ENCODE peak calls at places on chromosome 5, in eight cellular contexts. One of them, this sample, is unnamed.

GRCh38 chr5:134769206-134769605 is 10.6 kb downstream of the DDX46 start:
- DNase-seq in stimulated activated CD8-positive, alpha-beta memory T cell treated with anti-CD3 and anti-CD28 coated beads, Interleukin-2, amount 100 ng/mL, for 1 hour: no peak
- DNase-seq in activated T-cell treated with anti-CD3 and anti-CD28 coated beads, Interleukin-2, amount 50 U/mL, for 72 hours: no peak
- DNase-seq in stimulated activated CD4-positive, alpha-beta T cell treated with anti-CD3 and anti-CD28 coated beads, Interleukin-2, amount 100 ng/mL, for 24 hours: no peak
- DNase-seq in astrocyte of the hippocampus: peak; percentile 8
- DNase-seq in HEK293T: no peak
- DNase-seq in upper lobe of right lung: no peak
- DNase-seq in CD8-positive, alpha-beta T cell: no peak
- DNase-seq in this sample: no peak

GRCh38 chr5:179227578-179228311 is 117.5 kb downstream of the ADAMTS2 start:
- DNase-seq in stimulated activated CD4-positive, alpha-beta T cell treated with anti-CD3 and anti-CD28 coated beads, Interleukin-2, amount 100 ng/mL, for 24 hours: no peak
- DNase-seq in activated T-cell treated with anti-CD3 and anti-CD28 coated beads, Interleukin-2, amount 50 U/mL, for 72 hours: no peak
- DNase-seq in upper lobe of right lung: peak; percentile 52
- DNase-seq in astrocyte of the hippocampus: no peak
- DNase-seq in stimulated activated CD8-positive, alpha-beta memory T cell treated with anti-CD3 and anti-CD28 coated beads, Interleukin-2, amount 100 ng/mL, for 1 hour: no peak
- DNase-seq in CD8-positive, alpha-beta T cell: no peak
- DNase-seq in HEK293T: no peak
- DNase-seq in this sample: peak; percentile 84

GRCh38 chr5:142184939-142185526 is 76.5 kb downstream of the NDFIP1 start:
- DNase-seq in HEK293T: no peak
- DNase-seq in stimulated activated CD8-positive, alpha-beta memory T cell treated with anti-CD3 and anti-CD28 coated beads, Interleukin-2, amount 100 ng/mL, for 1 hour: no peak
- DNase-seq in upper lobe of right lung: no peak
- DNase-seq in CD8-positive, alpha-beta T cell: no peak
- DNase-seq in activated T-cell treated with anti-CD3 and anti-CD28 coated beads, Interleukin-2, amount 50 U/mL, for 72 hours: no peak
- DNase-seq in stimulated activated CD4-positive, alpha-beta T cell treated with anti-CD3 and anti-CD28 coated beads, Interleukin-2, amount 100 ng/mL, for 24 hours: no peak
- DNase-seq in astrocyte of the hippocampus: no peak
- DNase-seq in this sample: no peak

GRCh38 chr5:135993894-135994514 is 34.8 kb upstream of the TGFBI start:
- DNase-seq in upper lobe of right lung: no peak
- DNase-seq in CD8-positive, alpha-beta T cell: no peak
- DNase-seq in astrocyte of the hippocampus: peak; percentile 67
- DNase-seq in activated T-cell treated with anti-CD3 and anti-CD28 coated beads, Interleukin-2, amount 50 U/mL, for 72 hours: no peak
- DNase-seq in stimulated activated CD8-positive, alpha-beta memory T cell treated with anti-CD3 and anti-CD28 coated beads, Interleukin-2, amount 100 ng/mL, for 1 hour: no peak
- DNase-seq in stimulated activated CD4-positive, alpha-beta T cell treated with anti-CD3 and anti-CD28 coated beads, Interleukin-2, amount 100 ng/mL, for 24 hours: no peak
- DNase-seq in HEK293T: no peak
- DNase-seq in this sample: no peak

GRCh38 chr5:53331463-53331862 is 149.0 kb upstream of the FST start:
- DNase-seq in CD8-positive, alpha-beta T cell: no peak
- DNase-seq in upper lobe of right lung: no peak
- DNase-seq in HEK293T: no peak
- DNase-seq in astrocyte of the hippocampus: peak; percentile 26
- DNase-seq in stimulated activated CD4-positive, alpha-beta T cell treated with anti-CD3 and anti-CD28 coated beads, Interleukin-2, amount 100 ng/mL, for 24 hours: no peak
- DNase-seq in activated T-cell treated with anti-CD3 and anti-CD28 coated beads, Interleukin-2, amount 50 U/mL, for 72 hours: no peak
- DNase-seq in stimulated activated CD8-positive, alpha-beta memory T cell treated with anti-CD3 and anti-CD28 coated beads, Interleukin-2, amount 100 ng/mL, for 1 hour: no peak
- DNase-seq in this sample: no peak

GRCh38 chr5:38113456-38113855 is 144.9 kb upstream of the EGFLAM start:
- DNase-seq in upper lobe of right lung: no peak
- DNase-seq in activated T-cell treated with anti-CD3 and anti-CD28 coated beads, Interleukin-2, amount 50 U/mL, for 72 hours: no peak
- DNase-seq in stimulated activated CD4-positive, alpha-beta T cell treated with anti-CD3 and anti-CD28 coated beads, Interleukin-2, amount 100 ng/mL, for 24 hours: no peak
- DNase-seq in CD8-positive, alpha-beta T cell: no peak
- DNase-seq in stimulated activated CD8-positive, alpha-beta memory T cell treated with anti-CD3 and anti-CD28 coated beads, Interleukin-2, amount 100 ng/mL, for 1 hour: no peak
- DNase-seq in HEK293T: no peak
- DNase-seq in astrocyte of the hippocampus: no peak
- DNase-seq in this sample: no peak

GRCh38 chr5:80711938-80712337 is 57.2 kb upstream of the DHFR start:
- DNase-seq in CD8-positive, alpha-beta T cell: no peak
- DNase-seq in upper lobe of right lung: no peak
- DNase-seq in HEK293T: peak; percentile 63
- DNase-seq in astrocyte of the hippocampus: peak; percentile 50
- DNase-seq in activated T-cell treated with anti-CD3 and anti-CD28 coated beads, Interleukin-2, amount 50 U/mL, for 72 hours: peak; percentile 2
- DNase-seq in stimulated activated CD8-positive, alpha-beta memory T cell treated with anti-CD3 and anti-CD28 coated beads, Interleukin-2, amount 100 ng/mL, for 1 hour: no peak
- DNase-seq in stimulated activated CD4-positive, alpha-beta T cell treated with anti-CD3 and anti-CD28 coated beads, Interleukin-2, amount 100 ng/mL, for 24 hours: no peak
- DNase-seq in this sample: no peak

GRCh38 chr5:32503261-32503660 is 58.7 kb upstream of the ZFR start:
- DNase-seq in stimulated activated CD8-positive, alpha-beta memory T cell treated with anti-CD3 and anti-CD28 coated beads, Interleukin-2, amount 100 ng/mL, for 1 hour: no peak
- DNase-seq in astrocyte of the hippocampus: no peak
- DNase-seq in activated T-cell treated with anti-CD3 and anti-CD28 coated beads, Interleukin-2, amount 50 U/mL, for 72 hours: no peak
- DNase-seq in CD8-positive, alpha-beta T cell: no peak
- DNase-seq in stimulated activated CD4-positive, alpha-beta T cell treated with anti-CD3 and anti-CD28 coated beads, Interleukin-2, amount 100 ng/mL, for 24 hours: no peak
- DNase-seq in upper lobe of right lung: no peak
- DNase-seq in HEK293T: no peak
- DNase-seq in this sample: no peak

GRCh38 chr5:31815394-31815793 is 176.5 kb downstream of the PDZD2 start:
- DNase-seq in stimulated activated CD8-positive, alpha-beta memory T cell treated with anti-CD3 and anti-CD28 coated beads, Interleukin-2, amount 100 ng/mL, for 1 hour: no peak
- DNase-seq in upper lobe of right lung: no peak
- DNase-seq in activated T-cell treated with anti-CD3 and anti-CD28 coated beads, Interleukin-2, amount 50 U/mL, for 72 hours: no peak
- DNase-seq in CD8-positive, alpha-beta T cell: no peak
- DNase-seq in HEK293T: no peak
- DNase-seq in stimulated activated CD4-positive, alpha-beta T cell treated with anti-CD3 and anti-CD28 coated beads, Interleukin-2, amount 100 ng/mL, for 24 hours: no peak
- DNase-seq in astrocyte of the hippocampus: no peak
- DNase-seq in this sample: no peak

GRCh38 chr5:81800797-81801196 is 49.9 kb upstream of the SSBP2 start:
- DNase-seq in stimulated activated CD8-positive, alpha-beta memory T cell treated with anti-CD3 and anti-CD28 coated beads, Interleukin-2, amount 100 ng/mL, for 1 hour: no peak
- DNase-seq in activated T-cell treated with anti-CD3 and anti-CD28 coated beads, Interleukin-2, amount 50 U/mL, for 72 hours: no peak
- DNase-seq in upper lobe of right lung: no peak
- DNase-seq in stimulated activated CD4-positive, alpha-beta T cell treated with anti-CD3 and anti-CD28 coated beads, Interleukin-2, amount 100 ng/mL, for 24 hours: no peak
- DNase-seq in astrocyte of the hippocampus: no peak
- DNase-seq in HEK293T: no peak
- DNase-seq in CD8-positive, alpha-beta T cell: no peak
- DNase-seq in this sample: no peak

GRCh38 chr5:84779206-84779605 is 394.5 kb upstream of the EDIL3 start:
- DNase-seq in stimulated activated CD4-positive, alpha-beta T cell treated with anti-CD3 and anti-CD28 coated beads, Interleukin-2, amount 100 ng/mL, for 24 hours: no peak
- DNase-seq in stimulated activated CD8-positive, alpha-beta memory T cell treated with anti-CD3 and anti-CD28 coated beads, Interleukin-2, amount 100 ng/mL, for 1 hour: no peak
- DNase-seq in astrocyte of the hippocampus: peak; percentile 29
- DNase-seq in upper lobe of right lung: no peak
- DNase-seq in HEK293T: no peak
- DNase-seq in CD8-positive, alpha-beta T cell: no peak
- DNase-seq in activated T-cell treated with anti-CD3 and anti-CD28 coated beads, Interleukin-2, amount 50 U/mL, for 72 hours: no peak
- DNase-seq in this sample: no peak

GRCh38 chr5:155270737-155271136 is 257.2 kb downstream of the KIF4B start:
- DNase-seq in activated T-cell treated with anti-CD3 and anti-CD28 coated beads, Interleukin-2, amount 50 U/mL, for 72 hours: no peak
- DNase-seq in CD8-positive, alpha-beta T cell: no peak
- DNase-seq in upper lobe of right lung: no peak
- DNase-seq in stimulated activated CD8-positive, alpha-beta memory T cell treated with anti-CD3 and anti-CD28 coated beads, Interleukin-2, amount 100 ng/mL, for 1 hour: no peak
- DNase-seq in astrocyte of the hippocampus: no peak
- DNase-seq in HEK293T: no peak
- DNase-seq in stimulated activated CD4-positive, alpha-beta T cell treated with anti-CD3 and anti-CD28 coated beads, Interleukin-2, amount 100 ng/mL, for 24 hours: no peak
- DNase-seq in this sample: no peak

GRCh38 chr5:44943637-44944036 is 134.9 kb downstream of the MRPS30 start:
- DNase-seq in astrocyte of the hippocampus: no peak
- DNase-seq in HEK293T: no peak
- DNase-seq in CD8-positive, alpha-beta T cell: no peak
- DNase-seq in activated T-cell treated with anti-CD3 and anti-CD28 coated beads, Interleukin-2, amount 50 U/mL, for 72 hours: no peak
- DNase-seq in stimulated activated CD8-positive, alpha-beta memory T cell treated with anti-CD3 and anti-CD28 coated beads, Interleukin-2, amount 100 ng/mL, for 1 hour: no peak
- DNase-seq in upper lobe of right lung: no peak
- DNase-seq in stimulated activated CD4-positive, alpha-beta T cell treated with anti-CD3 and anti-CD28 coated beads, Interleukin-2, amount 100 ng/mL, for 24 hours: no peak
- DNase-seq in this sample: no peak

GRCh38 chr5:39760385-39761198 is 335.8 kb upstream of the DAB2 start:
- DNase-seq in stimulated activated CD4-positive, alpha-beta T cell treated with anti-CD3 and anti-CD28 coated beads, Interleukin-2, amount 100 ng/mL, for 24 hours: no peak
- DNase-seq in upper lobe of right lung: no peak
- DNase-seq in astrocyte of the hippocampus: peak; percentile 94
- DNase-seq in HEK293T: no peak
- DNase-seq in activated T-cell treated with anti-CD3 and anti-CD28 coated beads, Interleukin-2, amount 50 U/mL, for 72 hours: no peak
- DNase-seq in stimulated activated CD8-positive, alpha-beta memory T cell treated with anti-CD3 and anti-CD28 coated beads, Interleukin-2, amount 100 ng/mL, for 1 hour: no peak
- DNase-seq in CD8-positive, alpha-beta T cell: no peak
- DNase-seq in this sample: no peak

GRCh38 chr5:174608631-174609097 is 115.7 kb upstream of the MSX2 start:
- DNase-seq in HEK293T: no peak
- DNase-seq in CD8-positive, alpha-beta T cell: no peak
- DNase-seq in astrocyte of the hippocampus: peak; percentile 84
- DNase-seq in activated T-cell treated with anti-CD3 and anti-CD28 coated beads, Interleukin-2, amount 50 U/mL, for 72 hours: peak; percentile 1
- DNase-seq in upper lobe of right lung: peak; percentile 89
- DNase-seq in stimulated activated CD4-positive, alpha-beta T cell treated with anti-CD3 and anti-CD28 coated beads, Interleukin-2, amount 100 ng/mL, for 24 hours: no peak
- DNase-seq in stimulated activated CD8-positive, alpha-beta memory T cell treated with anti-CD3 and anti-CD28 coated beads, Interleukin-2, amount 100 ng/mL, for 1 hour: no peak
- DNase-seq in this sample: no peak

GRCh38 chr5:148839960-148840359 is 13.5 kb downstream of the ADRB2 start:
- DNase-seq in activated T-cell treated with anti-CD3 and anti-CD28 coated beads, Interleukin-2, amount 50 U/mL, for 72 hours: no peak
- DNase-seq in CD8-positive, alpha-beta T cell: no peak
- DNase-seq in upper lobe of right lung: no peak
- DNase-seq in astrocyte of the hippocampus: no peak
- DNase-seq in stimulated activated CD8-positive, alpha-beta memory T cell treated with anti-CD3 and anti-CD28 coated beads, Interleukin-2, amount 100 ng/mL, for 1 hour: no peak
- DNase-seq in stimulated activated CD4-positive, alpha-beta T cell treated with anti-CD3 and anti-CD28 coated beads, Interleukin-2, amount 100 ng/mL, for 24 hours: no peak
- DNase-seq in HEK293T: no peak
- DNase-seq in this sample: no peak

GRCh38 chr5:69024241-69024651 is 69.6 kb upstream of the SLC30A5 start:
- DNase-seq in upper lobe of right lung: no peak
- DNase-seq in activated T-cell treated with anti-CD3 and anti-CD28 coated beads, Interleukin-2, amount 50 U/mL, for 72 hours: peak; percentile 22
- DNase-seq in astrocyte of the hippocampus: peak; percentile 18
- DNase-seq in stimulated activated CD8-positive, alpha-beta memory T cell treated with anti-CD3 and anti-CD28 coated beads, Interleukin-2, amount 100 ng/mL, for 1 hour: no peak
- DNase-seq in CD8-positive, alpha-beta T cell: no peak
- DNase-seq in HEK293T: peak; percentile 74
- DNase-seq in stimulated activated CD4-positive, alpha-beta T cell treated with anti-CD3 and anti-CD28 coated beads, Interleukin-2, amount 100 ng/mL, for 24 hours: no peak
- DNase-seq in this sample: no peak

GRCh38 chr5:138910546-138911185 is 35.5 kb upstream of the LRRTM2 start:
- DNase-seq in stimulated activated CD8-positive, alpha-beta memory T cell treated with anti-CD3 and anti-CD28 coated beads, Interleukin-2, amount 100 ng/mL, for 1 hour: no peak
- DNase-seq in HEK293T: no peak
- DNase-seq in activated T-cell treated with anti-CD3 and anti-CD28 coated beads, Interleukin-2, amount 50 U/mL, for 72 hours: no peak
- DNase-seq in stimulated activated CD4-positive, alpha-beta T cell treated with anti-CD3 and anti-CD28 coated beads, Interleukin-2, amount 100 ng/mL, for 24 hours: no peak
- DNase-seq in astrocyte of the hippocampus: no peak
- DNase-seq in upper lobe of right lung: no peak
- DNase-seq in CD8-positive, alpha-beta T cell: no peak
- DNase-seq in this sample: no peak

GRCh38 chr5:31664566-31664965 is 25.6 kb downstream of the PDZD2 start:
- DNase-seq in CD8-positive, alpha-beta T cell: no peak
- DNase-seq in stimulated activated CD4-positive, alpha-beta T cell treated with anti-CD3 and anti-CD28 coated beads, Interleukin-2, amount 100 ng/mL, for 24 hours: no peak
- DNase-seq in astrocyte of the hippocampus: peak; percentile 20
- DNase-seq in stimulated activated CD8-positive, alpha-beta memory T cell treated with anti-CD3 and anti-CD28 coated beads, Interleukin-2, amount 100 ng/mL, for 1 hour: no peak
- DNase-seq in activated T-cell treated with anti-CD3 and anti-CD28 coated beads, Interleukin-2, amount 50 U/mL, for 72 hours: no peak
- DNase-seq in upper lobe of right lung: no peak
- DNase-seq in HEK293T: no peak
- DNase-seq in this sample: no peak

GRCh38 chr5:157516016-157516415 is 56.0 kb downstream of the NIPAL4 start:
- DNase-seq in astrocyte of the hippocampus: peak; percentile 91
- DNase-seq in CD8-positive, alpha-beta T cell: no peak
- DNase-seq in stimulated activated CD4-positive, alpha-beta T cell treated with anti-CD3 and anti-CD28 coated beads, Interleukin-2, amount 100 ng/mL, for 24 hours: no peak
- DNase-seq in stimulated activated CD8-positive, alpha-beta memory T cell treated with anti-CD3 and anti-CD28 coated beads, Interleukin-2, amount 100 ng/mL, for 1 hour: no peak
- DNase-seq in HEK293T: no peak
- DNase-seq in upper lobe of right lung: no peak
- DNase-seq in activated T-cell treated with anti-CD3 and anti-CD28 coated beads, Interleukin-2, amount 50 U/mL, for 72 hours: peak; percentile 24
- DNase-seq in this sample: no peak

GRCh38 chr5:43066231-43066798 is 26.2 kb upstream of the ANXA2R start:
- DNase-seq in astrocyte of the hippocampus: peak; percentile 82
- DNase-seq in activated T-cell treated with anti-CD3 and anti-CD28 coated beads, Interleukin-2, amount 50 U/mL, for 72 hours: peak; percentile 73
- DNase-seq in upper lobe of right lung: peak; percentile 90
- DNase-seq in CD8-positive, alpha-beta T cell: peak; percentile 67
- DNase-seq in stimulated activated CD8-positive, alpha-beta memory T cell treated with anti-CD3 and anti-CD28 coated beads, Interleukin-2, amount 100 ng/mL, for 1 hour: peak; percentile 56
- DNase-seq in HEK293T: peak; percentile 50
- DNase-seq in stimulated activated CD4-positive, alpha-beta T cell treated with anti-CD3 and anti-CD28 coated beads, Interleukin-2, amount 100 ng/mL, for 24 hours: peak; percentile 71
- DNase-seq in this sample: peak; percentile 92

GRCh38 chr5:56686337-56687198 is 128.8 kb upstream of the MAP3K1 start:
- DNase-seq in astrocyte of the hippocampus: no peak
- DNase-seq in stimulated activated CD8-positive, alpha-beta memory T cell treated with anti-CD3 and anti-CD28 coated beads, Interleukin-2, amount 100 ng/mL, for 1 hour: no peak
- DNase-seq in stimulated activated CD4-positive, alpha-beta T cell treated with anti-CD3 and anti-CD28 coated beads, Interleukin-2, amount 100 ng/mL, for 24 hours: no peak
- DNase-seq in CD8-positive, alpha-beta T cell: no peak
- DNase-seq in activated T-cell treated with anti-CD3 and anti-CD28 coated beads, Interleukin-2, amount 50 U/mL, for 72 hours: no peak
- DNase-seq in upper lobe of right lung: no peak
- DNase-seq in HEK293T: no peak
- DNase-seq in this sample: no peak

GRCh38 chr5:73189816-73190451 is 16.9 kb downstream of the TMEM174 start:
- DNase-seq in astrocyte of the hippocampus: peak; percentile 77
- DNase-seq in stimulated activated CD4-positive, alpha-beta T cell treated with anti-CD3 and anti-CD28 coated beads, Interleukin-2, amount 100 ng/mL, for 24 hours: no peak
- DNase-seq in CD8-positive, alpha-beta T cell: no peak
- DNase-seq in stimulated activated CD8-positive, alpha-beta memory T cell treated with anti-CD3 and anti-CD28 coated beads, Interleukin-2, amount 100 ng/mL, for 1 hour: no peak
- DNase-seq in activated T-cell treated with anti-CD3 and anti-CD28 coated beads, Interleukin-2, amount 50 U/mL, for 72 hours: no peak
- DNase-seq in HEK293T: no peak
- DNase-seq in upper lobe of right lung: no peak
- DNase-seq in this sample: no peak

GRCh38 chr5:36156124-36156601 is 4.3 kb downstream of the SKP2 start:
- DNase-seq in stimulated activated CD4-positive, alpha-beta T cell treated with anti-CD3 and anti-CD28 coated beads, Interleukin-2, amount 100 ng/mL, for 24 hours: no peak
- DNase-seq in astrocyte of the hippocampus: no peak
- DNase-seq in upper lobe of right lung: no peak
- DNase-seq in activated T-cell treated with anti-CD3 and anti-CD28 coated beads, Interleukin-2, amount 50 U/mL, for 72 hours: no peak
- DNase-seq in HEK293T: no peak
- DNase-seq in stimulated activated CD8-positive, alpha-beta memory T cell treated with anti-CD3 and anti-CD28 coated beads, Interleukin-2, amount 100 ng/mL, for 1 hour: no peak
- DNase-seq in CD8-positive, alpha-beta T cell: no peak
- DNase-seq in this sample: no peak

GRCh38 chr5:27472000-27472763 is 433.8 kb upstream of the CDH9 start:
- DNase-seq in HEK293T: peak; percentile 67
- DNase-seq in stimulated activated CD4-positive, alpha-beta T cell treated with anti-CD3 and anti-CD28 coated beads, Interleukin-2, amount 100 ng/mL, for 24 hours: no peak
- DNase-seq in activated T-cell treated with anti-CD3 and anti-CD28 coated beads, Interleukin-2, amount 50 U/mL, for 72 hours: peak; percentile 8
- DNase-seq in upper lobe of right lung: no peak
- DNase-seq in astrocyte of the hippocampus: peak; percentile 1
- DNase-seq in CD8-positive, alpha-beta T cell: no peak
- DNase-seq in stimulated activated CD8-positive, alpha-beta memory T cell treated with anti-CD3 and anti-CD28 coated beads, Interleukin-2, amount 100 ng/mL, for 1 hour: no peak
- DNase-seq in this sample: no peak

GRCh38 chr5:131538177-131538593 is 96.8 kb downstream of the RAPGEF6 start:
- DNase-seq in HEK293T: no peak
- DNase-seq in upper lobe of right lung: no peak
- DNase-seq in activated T-cell treated with anti-CD3 and anti-CD28 coated beads, Interleukin-2, amount 50 U/mL, for 72 hours: no peak
- DNase-seq in astrocyte of the hippocampus: no peak
- DNase-seq in stimulated activated CD8-positive, alpha-beta memory T cell treated with anti-CD3 and anti-CD28 coated beads, Interleukin-2, amount 100 ng/mL, for 1 hour: no peak
- DNase-seq in CD8-positive, alpha-beta T cell: no peak
- DNase-seq in stimulated activated CD4-positive, alpha-beta T cell treated with anti-CD3 and anti-CD28 coated beads, Interleukin-2, amount 100 ng/mL, for 24 hours: no peak
- DNase-seq in this sample: no peak

GRCh38 chr5:142894749-142895148 is 124.6 kb downstream of the ARHGAP26 start:
- DNase-seq in CD8-positive, alpha-beta T cell: no peak
- DNase-seq in stimulated activated CD8-positive, alpha-beta memory T cell treated with anti-CD3 and anti-CD28 coated beads, Interleukin-2, amount 100 ng/mL, for 1 hour: no peak
- DNase-seq in stimulated activated CD4-positive, alpha-beta T cell treated with anti-CD3 and anti-CD28 coated beads, Interleukin-2, amount 100 ng/mL, for 24 hours: no peak
- DNase-seq in upper lobe of right lung: no peak
- DNase-seq in activated T-cell treated with anti-CD3 and anti-CD28 coated beads, Interleukin-2, amount 50 U/mL, for 72 hours: no peak
- DNase-seq in HEK293T: no peak
- DNase-seq in astrocyte of the hippocampus: peak; percentile 82
- DNase-seq in this sample: no peak

GRCh38 chr5:17255471-17256016 is 38.1 kb downstream of the BASP1 start:
- DNase-seq in stimulated activated CD8-positive, alpha-beta memory T cell treated with anti-CD3 and anti-CD28 coated beads, Interleukin-2, amount 100 ng/mL, for 1 hour: no peak
- DNase-seq in HEK293T: no peak
- DNase-seq in activated T-cell treated with anti-CD3 and anti-CD28 coated beads, Interleukin-2, amount 50 U/mL, for 72 hours: no peak
- DNase-seq in CD8-positive, alpha-beta T cell: no peak
- DNase-seq in upper lobe of right lung: no peak
- DNase-seq in astrocyte of the hippocampus: no peak
- DNase-seq in stimulated activated CD4-positive, alpha-beta T cell treated with anti-CD3 and anti-CD28 coated beads, Interleukin-2, amount 100 ng/mL, for 24 hours: no peak
- DNase-seq in this sample: no peak

GRCh38 chr5:127987354-127988148 is 96.0 kb upstream of the SLC12A2 start:
- DNase-seq in stimulated activated CD8-positive, alpha-beta memory T cell treated with anti-CD3 and anti-CD28 coated beads, Interleukin-2, amount 100 ng/mL, for 1 hour: no peak
- DNase-seq in stimulated activated CD4-positive, alpha-beta T cell treated with anti-CD3 and anti-CD28 coated beads, Interleukin-2, amount 100 ng/mL, for 24 hours: no peak
- DNase-seq in HEK293T: no peak
- DNase-seq in CD8-positive, alpha-beta T cell: no peak
- DNase-seq in upper lobe of right lung: no peak
- DNase-seq in astrocyte of the hippocampus: no peak
- DNase-seq in activated T-cell treated with anti-CD3 and anti-CD28 coated beads, Interleukin-2, amount 50 U/mL, for 72 hours: no peak
- DNase-seq in this sample: no peak

GRCh38 chr5:95771109-95771708 is 40.1 kb downstream of the RHOBTB3 start:
- DNase-seq in astrocyte of the hippocampus: no peak
- DNase-seq in stimulated activated CD8-positive, alpha-beta memory T cell treated with anti-CD3 and anti-CD28 coated beads, Interleukin-2, amount 100 ng/mL, for 1 hour: no peak
- DNase-seq in HEK293T: no peak
- DNase-seq in activated T-cell treated with anti-CD3 and anti-CD28 coated beads, Interleukin-2, amount 50 U/mL, for 72 hours: no peak
- DNase-seq in stimulated activated CD4-positive, alpha-beta T cell treated with anti-CD3 and anti-CD28 coated beads, Interleukin-2, amount 100 ng/mL, for 24 hours: no peak
- DNase-seq in CD8-positive, alpha-beta T cell: no peak
- DNase-seq in upper lobe of right lung: no peak
- DNase-seq in this sample: no peak

GRCh38 chr5:34957857-34958690 is 28.7 kb downstream of the DNAJC21 start:
- DNase-seq in activated T-cell treated with anti-CD3 and anti-CD28 coated beads, Interleukin-2, amount 50 U/mL, for 72 hours: no peak
- DNase-seq in stimulated activated CD8-positive, alpha-beta memory T cell treated with anti-CD3 and anti-CD28 coated beads, Interleukin-2, amount 100 ng/mL, for 1 hour: no peak
- DNase-seq in HEK293T: peak; percentile 48
- DNase-seq in CD8-positive, alpha-beta T cell: no peak
- DNase-seq in upper lobe of right lung: no peak
- DNase-seq in astrocyte of the hippocampus: peak; percentile 56
- DNase-seq in stimulated activated CD4-positive, alpha-beta T cell treated with anti-CD3 and anti-CD28 coated beads, Interleukin-2, amount 100 ng/mL, for 24 hours: no peak
- DNase-seq in this sample: no peak

GRCh38 chr5:141757402-141757801 is 75.4 kb upstream of the ARAP3 start:
- DNase-seq in activated T-cell treated with anti-CD3 and anti-CD28 coated beads, Interleukin-2, amount 50 U/mL, for 72 hours: no peak
- DNase-seq in astrocyte of the hippocampus: peak; percentile 48
- DNase-seq in upper lobe of right lung: no peak
- DNase-seq in stimulated activated CD8-positive, alpha-beta memory T cell treated with anti-CD3 and anti-CD28 coated beads, Interleukin-2, amount 100 ng/mL, for 1 hour: no peak
- DNase-seq in HEK293T: peak; percentile 50
- DNase-seq in CD8-positive, alpha-beta T cell: no peak
- DNase-seq in stimulated activated CD4-positive, alpha-beta T cell treated with anti-CD3 and anti-CD28 coated beads, Interleukin-2, amount 100 ng/mL, for 24 hours: no peak
- DNase-seq in this sample: no peak

GRCh38 chr5:11981986-11982385 is 77.7 kb upstream of the CTNND2 start:
- DNase-seq in HEK293T: no peak
- DNase-seq in astrocyte of the hippocampus: no peak
- DNase-seq in upper lobe of right lung: no peak
- DNase-seq in stimulated activated CD4-positive, alpha-beta T cell treated with anti-CD3 and anti-CD28 coated beads, Interleukin-2, amount 100 ng/mL, for 24 hours: no peak
- DNase-seq in stimulated activated CD8-positive, alpha-beta memory T cell treated with anti-CD3 and anti-CD28 coated beads, Interleukin-2, amount 100 ng/mL, for 1 hour: no peak
- DNase-seq in activated T-cell treated with anti-CD3 and anti-CD28 coated beads, Interleukin-2, amount 50 U/mL, for 72 hours: no peak
- DNase-seq in CD8-positive, alpha-beta T cell: no peak
- DNase-seq in this sample: no peak

GRCh38 chr5:152437861-152438260 is 32.8 kb upstream of the NMUR2 start:
- DNase-seq in activated T-cell treated with anti-CD3 and anti-CD28 coated beads, Interleukin-2, amount 50 U/mL, for 72 hours: no peak
- DNase-seq in astrocyte of the hippocampus: no peak
- DNase-seq in HEK293T: no peak
- DNase-seq in stimulated activated CD4-positive, alpha-beta T cell treated with anti-CD3 and anti-CD28 coated beads, Interleukin-2, amount 100 ng/mL, for 24 hours: no peak
- DNase-seq in stimulated activated CD8-positive, alpha-beta memory T cell treated with anti-CD3 and anti-CD28 coated beads, Interleukin-2, amount 100 ng/mL, for 1 hour: no peak
- DNase-seq in CD8-positive, alpha-beta T cell: no peak
- DNase-seq in upper lobe of right lung: no peak
- DNase-seq in this sample: no peak

This sample was measured in mesenteric fat pad.